ENCODE peak calls at places on chromosome 19, in six cellular contexts. One of them, this sample, is unnamed. For H3K27me3, the result is how much of the 10 kb centered on the place peaks cover.

GRCh38 chr19:33209844-33210230 is 15.7 kb downstream of the LRP3 start:
- DNase-seq in aorta: no peak
- DNase-seq in mesendoderm: no peak
- DNase-seq in right lobe of liver: no peak
- DNase-seq in sigmoid colon: no peak
- DNase-seq in uterus: no peak
- DNase-seq in this sample: no peak

GRCh38 chr19:51359294-51359693 is 6.9 kb downstream of the ETFB start:
- DNase-seq in aorta: no peak
- DNase-seq in right lobe of liver: no peak
- DNase-seq in sigmoid colon: no peak
- DNase-seq in mesendoderm: no peak
- DNase-seq in uterus: no peak
- DNase-seq in this sample: no peak

GRCh38 chr19:18385675-18386542 is at the start of gene GDF15:
- DNase-seq in right lobe of liver: peak
- DNase-seq in sigmoid colon: peak
- DNase-seq in aorta: peak
- DNase-seq in mesendoderm: peak
- DNase-seq in uterus: peak
- DNase-seq in this sample: peak

GRCh38 chr19:11964496-11964857 is 363 bp upstream of the ZNF763 start:
- DNase-seq in right lobe of liver: peak
- DNase-seq in mesendoderm: no peak
- DNase-seq in uterus: no peak
- DNase-seq in sigmoid colon: peak
- DNase-seq in aorta: peak
- DNase-seq in this sample: peak

GRCh38 chr19:16886305-16886880 is 2.4 kb upstream of the F2RL3 start:
- DNase-seq in uterus: peak
- DNase-seq in mesendoderm: no peak
- DNase-seq in aorta: no peak
- DNase-seq in right lobe of liver: peak
- DNase-seq in sigmoid colon: peak
- DNase-seq in this sample: peak

GRCh38 chr19:14333101-14333871 is 48.0 kb upstream of the ADGRE5 start:
- DNase-seq in aorta: no peak
- DNase-seq in right lobe of liver: no peak
- DNase-seq in uterus: no peak
- DNase-seq in mesendoderm: peak
- DNase-seq in sigmoid colon: no peak
- DNase-seq in this sample: no peak

GRCh38 chr19:8096071-8096470 is 43.5 kb downstream of the CCL25 start:
- DNase-seq in mesendoderm: no peak
- DNase-seq in sigmoid colon: no peak
- DNase-seq in uterus: no peak
- DNase-seq in aorta: no peak
- DNase-seq in right lobe of liver: no peak
- DNase-seq in this sample: no peak

GRCh38 chr19:10661946-10662345 is 7.8 kb downstream of the ILF3 start:
- DNase-seq in aorta: no peak
- DNase-seq in sigmoid colon: no peak
- DNase-seq in mesendoderm: no peak
- DNase-seq in uterus: no peak
- DNase-seq in right lobe of liver: no peak
- DNase-seq in this sample: no peak

GRCh38 chr19:38592940-38593339 is 24.8 kb downstream of the MAP4K1 start:
- DNase-seq in right lobe of liver: no peak
- DNase-seq in aorta: no peak
- DNase-seq in mesendoderm: peak
- DNase-seq in uterus: no peak
- DNase-seq in sigmoid colon: no peak
- DNase-seq in this sample: no peak

GRCh38 chr19:18593367-18594095 is 4.9 kb downstream of the REX1BD start:
- DNase-seq in sigmoid colon: no peak
- DNase-seq in aorta: no peak
- DNase-seq in uterus: no peak
- DNase-seq in mesendoderm: peak
- DNase-seq in right lobe of liver: no peak
- DNase-seq in this sample: no peak

GRCh38 chr19:45136507-45137178 is 24.1 kb downstream of the NKPD1 start:
- DNase-seq in uterus: no peak
- DNase-seq in sigmoid colon: no peak
- DNase-seq in mesendoderm: no peak
- DNase-seq in right lobe of liver: no peak
- DNase-seq in aorta: no peak
- DNase-seq in this sample: no peak

GRCh38 chr19:37817180-37817911 is 38.0 kb upstream of the ZNF573 start:
- DNase-seq in aorta: peak
- DNase-seq in uterus: peak
- DNase-seq in mesendoderm: peak
- DNase-seq in sigmoid colon: peak
- DNase-seq in right lobe of liver: peak
- DNase-seq in this sample: peak

GRCh38 chr19:17762505-17763229 is 11.4 kb downstream of the FCHO1 start:
- DNase-seq in mesendoderm: peak
- DNase-seq in uterus: no peak
- DNase-seq in sigmoid colon: no peak
- DNase-seq in aorta: peak
- DNase-seq in right lobe of liver: no peak
- DNase-seq in this sample: no peak

GRCh38 chr19:6038634-6039405 is 60.9 kb upstream of the RANBP3 start:
- DNase-seq in sigmoid colon: no peak
- DNase-seq in aorta: no peak
- DNase-seq in right lobe of liver: no peak
- DNase-seq in uterus: no peak
- DNase-seq in mesendoderm: no peak
- DNase-seq in this sample: peak

GRCh38 chr19:10766681-10767201 is 48.9 kb downstream of the DNM2 start:
- DNase-seq in sigmoid colon: no peak
- DNase-seq in aorta: peak
- DNase-seq in uterus: no peak
- DNase-seq in mesendoderm: no peak
- DNase-seq in right lobe of liver: no peak
- DNase-seq in this sample: no peak

GRCh38 chr19:11345122-11345752 is 831 bp downstream of the TMEM205 start:
- DNase-seq in sigmoid colon: no peak
- DNase-seq in uterus: no peak
- DNase-seq in right lobe of liver: peak
- DNase-seq in aorta: no peak
- DNase-seq in mesendoderm: no peak
- DNase-seq in this sample: no peak

GRCh38 chr19:3474015-3474414 is 6.3 kb downstream of the SMIM24 start:
- DNase-seq in uterus: no peak
- DNase-seq in mesendoderm: no peak
- DNase-seq in right lobe of liver: no peak
- DNase-seq in aorta: no peak
- DNase-seq in sigmoid colon: no peak
- DNase-seq in this sample: no peak

GRCh38 chr19:48194041-48194871 is 23.8 kb downstream of the ZSWIM9 start:
- DNase-seq in right lobe of liver: no peak
- DNase-seq in aorta: no peak
- DNase-seq in uterus: no peak
- DNase-seq in sigmoid colon: no peak
- DNase-seq in mesendoderm: peak
- DNase-seq in this sample: no peak

GRCh38 chr19:28066988-28067387 is 1146.0 kb downstream of the UQCRFS1 start:
- DNase-seq in mesendoderm: no peak
- DNase-seq in right lobe of liver: no peak
- DNase-seq in aorta: no peak
- DNase-seq in sigmoid colon: no peak
- DNase-seq in uterus: no peak
- DNase-seq in this sample: no peak

GRCh38 chr19:6801397-6802086 is 29.0 kb downstream of the VAV1 start:
- DNase-seq in aorta: peak
- DNase-seq in uterus: peak
- DNase-seq in right lobe of liver: peak
- DNase-seq in sigmoid colon: peak
- DNase-seq in mesendoderm: peak
- DNase-seq in this sample: peak

GRCh38 chr19:13097331-13098258 is 5.1 kb downstream of the LYL1 start:
- DNase-seq in mesendoderm: no peak
- DNase-seq in aorta: peak
- DNase-seq in sigmoid colon: peak
- DNase-seq in right lobe of liver: peak
- DNase-seq in uterus: peak
- DNase-seq in this sample: no peak

GRCh38 chr19:17647071-17648020 is 40.8 kb downstream of the UNC13A start:
- DNase-seq in mesendoderm: no peak
- DNase-seq in sigmoid colon: no peak
- DNase-seq in uterus: no peak
- DNase-seq in right lobe of liver: no peak
- DNase-seq in aorta: no peak
- DNase-seq in this sample: no peak

GRCh38 chr19:17505218-17505617 is 6.2 kb upstream of the PGLS start:
- DNase-seq in aorta: no peak
- DNase-seq in mesendoderm: no peak
- DNase-seq in right lobe of liver: no peak
- DNase-seq in uterus: no peak
- DNase-seq in sigmoid colon: no peak
- DNase-seq in this sample: no peak

GRCh38 chr19:15218501-15218900 is 13.7 kb downstream of the EPHX3 start:
- DNase-seq in mesendoderm: no peak
- DNase-seq in right lobe of liver: no peak
- DNase-seq in uterus: no peak
- DNase-seq in sigmoid colon: no peak
- DNase-seq in aorta: no peak
- DNase-seq in this sample: no peak

GRCh38 chr19:20423381-20424207 is 142.0 kb downstream of the ZNF737 start:
- DNase-seq in uterus: peak
- DNase-seq in mesendoderm: peak
- DNase-seq in sigmoid colon: peak
- DNase-seq in aorta: peak
- DNase-seq in right lobe of liver: peak
- DNase-seq in this sample: peak

GRCh38 chr19:47351545-47351944 is 2.4 kb downstream of the DHX34 start:
- DNase-seq in mesendoderm: peak
- DNase-seq in right lobe of liver: no peak
- DNase-seq in uterus: no peak
- DNase-seq in aorta: no peak
- DNase-seq in sigmoid colon: no peak
- DNase-seq in this sample: no peak

GRCh38 chr19:3450796-3451411 is 29.4 kb downstream of the SMIM24 start:
- DNase-seq in uterus: peak
- DNase-seq in right lobe of liver: no peak
- DNase-seq in mesendoderm: no peak
- DNase-seq in aorta: peak
- DNase-seq in sigmoid colon: peak
- DNase-seq in this sample: peak

GRCh38 chr19:46787331-46788100 is 878 bp downstream of the SLC1A5 start:
- DNase-seq in mesendoderm: peak
- DNase-seq in uterus: peak
- DNase-seq in aorta: peak
- DNase-seq in right lobe of liver: peak
- DNase-seq in sigmoid colon: peak
- DNase-seq in this sample: peak

GRCh38 chr19:40600086-40600917 is 867 bp upstream of the LTBP4 start:
- DNase-seq in uterus: peak
- DNase-seq in sigmoid colon: peak
- DNase-seq in mesendoderm: no peak
- DNase-seq in right lobe of liver: no peak
- DNase-seq in aorta: peak
- DNase-seq in this sample: no peak

GRCh38 chr19:2477732-2478191 is 1.8 kb downstream of the GADD45B start:
- DNase-seq in sigmoid colon: peak
- DNase-seq in uterus: peak
- DNase-seq in mesendoderm: no peak
- DNase-seq in right lobe of liver: peak
- DNase-seq in aorta: peak
- DNase-seq in this sample: peak

GRCh38 chr19:2494447-2495129 is 18.7 kb downstream of the GADD45B start:
- DNase-seq in right lobe of liver: peak
- DNase-seq in aorta: peak
- DNase-seq in mesendoderm: peak
- DNase-seq in uterus: peak
- DNase-seq in sigmoid colon: peak
- DNase-seq in this sample: peak

GRCh38 chr19:52273301-52273700 is 3.9 kb downstream of the ZNF766 start:
- DNase-seq in sigmoid colon: no peak
- DNase-seq in mesendoderm: no peak
- DNase-seq in right lobe of liver: no peak
- DNase-seq in aorta: no peak
- DNase-seq in uterus: no peak
- DNase-seq in this sample: no peak

GRCh38 chr19:34327851-34328250 is 37.1 kb upstream of the GPI start:
- DNase-seq in aorta: no peak
- DNase-seq in uterus: no peak
- DNase-seq in mesendoderm: peak
- DNase-seq in right lobe of liver: no peak
- DNase-seq in sigmoid colon: no peak
- DNase-seq in this sample: no peak
- H3K4me3 ChIP-seq in aorta: no peak
- H3K4me3 ChIP-seq in uterus: no peak
- H3K4me3 ChIP-seq in mesendoderm: no peak
- H3K4me3 ChIP-seq in right lobe of liver: no peak
- H3K4me3 ChIP-seq in sigmoid colon: no peak
- H3K4me3 ChIP-seq in this sample: no peak

GRCh38 chr19:22137791-22138190 is 59.0 kb downstream of the ZNF676 start:
- DNase-seq in uterus: no peak
- DNase-seq in sigmoid colon: no peak
- DNase-seq in mesendoderm: no peak
- DNase-seq in aorta: no peak
- DNase-seq in right lobe of liver: no peak
- DNase-seq in this sample: no peak

GRCh38 chr19:22144394-22144793 is 52.4 kb downstream of the ZNF676 start:
- DNase-seq in aorta: no peak
- DNase-seq in right lobe of liver: no peak
- DNase-seq in sigmoid colon: no peak
- DNase-seq in mesendoderm: peak
- DNase-seq in uterus: no peak
- DNase-seq in this sample: no peak

GRCh38 chr19:22140356-22140755 is 56.4 kb downstream of the ZNF676 start:
- DNase-seq in sigmoid colon: no peak
- DNase-seq in mesendoderm: no peak
- DNase-seq in aorta: no peak
- DNase-seq in uterus: no peak
- DNase-seq in right lobe of liver: no peak
- DNase-seq in this sample: no peak
- H3K27me3 ChIP-seq in sigmoid colon: under half
- H3K27me3 ChIP-seq in mesendoderm: under half
- H3K27me3 ChIP-seq in aorta: under half
- H3K27me3 ChIP-seq in uterus: under half
- H3K27me3 ChIP-seq in right lobe of liver: under half
- H3K27me3 ChIP-seq in this sample: under half

GRCh38 chr19:36331353-36332228 is 47.4 kb downstream of the ZFP14 start:
- DNase-seq in right lobe of liver: peak
- DNase-seq in aorta: peak
- DNase-seq in uterus: peak
- DNase-seq in mesendoderm: peak
- DNase-seq in sigmoid colon: peak
- DNase-seq in this sample: peak

GRCh38 chr19:36330226-36330625 is 48.8 kb downstream of the ZFP14 start:
- DNase-seq in right lobe of liver: no peak
- DNase-seq in mesendoderm: no peak
- DNase-seq in sigmoid colon: no peak
- DNase-seq in aorta: no peak
- DNase-seq in uterus: no peak
- DNase-seq in this sample: no peak
- H3K4me3 ChIP-seq in right lobe of liver: no peak
- H3K4me3 ChIP-seq in mesendoderm: peak
- H3K4me3 ChIP-seq in sigmoid colon: no peak
- H3K4me3 ChIP-seq in aorta: no peak
- H3K4me3 ChIP-seq in uterus: no peak
- H3K4me3 ChIP-seq in this sample: no peak

GRCh38 chr19:41708481-41708880 is at the start of gene CEACAM5:
- DNase-seq in right lobe of liver: no peak
- DNase-seq in mesendoderm: no peak
- DNase-seq in sigmoid colon: no peak
- DNase-seq in uterus: no peak
- DNase-seq in aorta: no peak
- DNase-seq in this sample: no peak
- H3K27me3 ChIP-seq in right lobe of liver: under half
- H3K27me3 ChIP-seq in mesendoderm: under half
- H3K27me3 ChIP-seq in sigmoid colon: under half
- H3K27me3 ChIP-seq in uterus: under half
- H3K27me3 ChIP-seq in aorta: under half
- H3K27me3 ChIP-seq in this sample: under half

This sample was measured in lung.